ENCODE peak calls at places on chromosomes 7 and 10, in nine cellular contexts. T is mesendoderm; W is dorsolateral prefrontal cortex; M is cardiac muscle cell; Z is aorta; N is ovary; Q is CD8-positive, alpha-beta T cell; G is CD8-positive, alpha-beta memory T cell; F is lower lobe of right lung. X is an unnamed sample.

GRCh38 chr10:110311357-110311949 is 6.7 kb upstream of the SMNDC1 start:
- DNase-seq in Z (no peak), W (no peak), M (peak), T (peak), F (no peak), G (peak), Q (peak), N (peak), X (no peak)

GRCh38 chr7:3835102-3835501 is 534.0 kb downstream of the SDK1 start:
- DNase-seq in W (no peak), G (no peak), T (no peak), N (no peak), F (no peak), M (no peak), Q (no peak), Z (no peak), X (no peak)

GRCh38 chr10:14477408-14477710 is 146.6 kb upstream of the FRMD4A start:
- DNase-seq in Z (no peak), G (no peak), W (no peak), N (no peak), F (no peak), Q (no peak), T (no peak), M (no peak), X (no peak)

GRCh38 chr7:64872351-64872750 is 30.7 kb upstream of the ZNF273 start:
- DNase-seq in Z (no peak), W (no peak), T (no peak), G (no peak), M (no peak), N (no peak), F (no peak), Q (no peak), X (no peak)

GRCh38 chr10:18400911-18401260 is 250.5 kb downstream of the NSUN6 start:
- DNase-seq in F (no peak), T (peak), N (peak), G (no peak), Q (no peak), Z (no peak), M (peak), W (peak), X (no peak)

GRCh38 chr10:103751696-103752287 is 103.6 kb downstream of the SH3PXD2A start:
- DNase-seq in Q (no peak), W (no peak), T (no peak), G (no peak), M (peak), F (no peak), N (peak), Z (no peak), X (no peak)

GRCh38 chr10:132571565-132572544 is 34.3 kb downstream of the INPP5A start:
- DNase-seq in Z (peak), F (no peak), G (no peak), W (no peak), M (peak), N (no peak), T (peak), Q (peak), X (no peak)

GRCh38 chr7:46162582-46162981 is 241.5 kb upstream of the IGFBP3 start:
- DNase-seq in N (no peak), F (no peak), G (no peak), T (no peak), W (no peak), M (peak), Q (no peak), Z (no peak), X (no peak)

GRCh38 chr10:15333909-15334649 is 37.0 kb downstream of the FAM171A1 start:
- DNase-seq in Z (no peak), M (no peak), W (no peak), F (no peak), Q (no peak), N (no peak), T (no peak), G (no peak), X (no peak)

GRCh38 chr7:20741801-20742200 is 44.9 kb downstream of the SP8 start:
- DNase-seq in N (no peak), W (no peak), T (no peak), G (no peak), F (no peak), Q (no peak), M (no peak), Z (no peak), X (no peak)
- H3K27ac ChIP-seq in N (no peak), W (no peak), T (no peak), G (no peak), F (no peak), Q (no peak), M (no peak), Z (no peak), X (no peak)

GRCh38 chr7:139264220-139264619 is 33.2 kb downstream of the UBN2 start:
- DNase-seq in W (no peak), Z (no peak), N (no peak), M (no peak), F (no peak), T (no peak), Q (no peak), G (no peak), X (no peak)

GRCh38 chr7:139265673-139266072 is 34.6 kb downstream of the UBN2 start:
- DNase-seq in F (no peak), Z (no peak), T (no peak), Q (no peak), G (no peak), W (no peak), N (no peak), M (no peak), X (no peak)
- H3K27ac ChIP-seq in F (no peak), Z (no peak), T (no peak), Q (no peak), G (no peak), W (no peak), N (no peak), M (no peak), X (no peak)

DNA sequence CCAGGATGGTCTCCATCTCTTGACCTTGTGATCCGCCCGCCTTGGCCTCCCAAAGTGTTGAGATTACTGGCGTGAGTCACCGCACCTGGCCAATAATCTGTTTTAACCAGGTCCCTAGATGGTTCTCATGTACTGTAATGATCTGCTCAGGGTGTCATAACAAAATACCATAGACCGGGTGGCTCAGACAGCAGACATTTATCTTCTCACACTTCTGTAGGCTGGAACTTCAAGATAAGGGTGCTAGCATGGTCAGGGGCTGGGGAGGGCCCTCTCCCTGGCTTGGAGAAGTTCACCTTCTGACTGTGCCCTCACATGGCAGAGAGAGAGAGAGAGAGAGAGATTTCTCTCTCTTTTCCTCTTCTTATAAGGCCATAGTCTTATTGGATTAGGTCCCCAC is 279.4 kb upstream of the LYZL1 start:
- DNase-seq in M (no peak), F (no peak), T (peak), G (no peak), Z (no peak), N (no peak), W (no peak), Q (no peak), X (no peak)
- H3K27ac ChIP-seq in M (no peak), F (no peak), T (no peak), G (no peak), Z (no peak), N (no peak), W (no peak), Q (no peak), X (no peak)

GRCh38 chr10:5076615-5077014 is 17.6 kb upstream of the AKR1C3 start:
- DNase-seq in G (no peak), F (no peak), M (no peak), T (no peak), Q (no peak), N (no peak), W (no peak), Z (no peak), X (no peak)

GRCh38 chr10:5070648-5071410 is 23.4 kb upstream of the AKR1C3 start:
- DNase-seq in T (no peak), N (no peak), F (no peak), G (no peak), W (no peak), M (no peak), Z (no peak), Q (no peak), X (no peak)

GRCh38 chr10:5068274-5069017 is 25.8 kb upstream of the AKR1C3 start:
- DNase-seq in T (peak), Q (no peak), Z (no peak), G (no peak), W (no peak), F (no peak), N (no peak), M (no peak), X (no peak)

GRCh38 chr10:5073659-5074058 is 20.6 kb upstream of the AKR1C3 start:
- DNase-seq in Z (no peak), F (no peak), W (no peak), N (no peak), Q (no peak), G (no peak), M (no peak), T (no peak), X (no peak)

GRCh38 chr10:5071411-5072198 is 22.6 kb upstream of the AKR1C3 start:
- DNase-seq in Q (no peak), F (no peak), Z (peak), T (peak), M (peak), N (peak), G (no peak), W (no peak), X (peak)
- H3K27ac ChIP-seq in Q (no peak), F (peak), Z (peak), T (peak), M (peak), N (peak), G (peak), W (peak), X (peak)

GRCh38 chr7:118844748-118845147 is 620.2 kb downstream of the ANKRD7 start:
- DNase-seq in F (no peak), W (no peak), G (no peak), T (no peak), M (no peak), Q (no peak), N (no peak), Z (no peak), X (no peak)

GRCh38 chr7:118845787-118846186 is 621.3 kb downstream of the ANKRD7 start:
- DNase-seq in Q (no peak), N (no peak), G (no peak), Z (no peak), W (no peak), F (no peak), T (no peak), M (no peak), X (no peak)

GRCh38 chr7:118846977-118847376 is 622.5 kb downstream of the ANKRD7 start:
- DNase-seq in T (no peak), W (no peak), Q (no peak), G (no peak), Z (no peak), M (no peak), F (no peak), N (no peak), X (no peak)

GRCh38 chr7:118839544-118839943 is 615.0 kb downstream of the ANKRD7 start:
- DNase-seq in N (no peak), G (no peak), W (no peak), Q (no peak), M (no peak), Z (no peak), F (no peak), T (no peak), X (no peak)

GRCh38 chr7:118843456-118843855 is 619.0 kb downstream of the ANKRD7 start:
- DNase-seq in F (no peak), Q (no peak), N (no peak), T (no peak), Z (no peak), W (no peak), M (no peak), G (no peak), X (no peak)
- H3K27ac ChIP-seq in F (no peak), Q (no peak), N (no peak), T (no peak), Z (no peak), W (no peak), M (no peak), G (no peak), X (no peak)